ENCODE peak calls at places on chromosomes 5 and 9, in eight cellular contexts. W is fibroblast of lung, Z is body of pancreas, J is RWPE2, S is epithelial cell of esophagus, D is AG09309, G is tibial artery, F is thyroid gland. K is an unnamed sample.

GRCh38 chr5:89866410-89866809 is 543.1 kb downstream of the CETN3 start:
- DNase-seq in D (no peak), J (no peak), G (no peak), W (no peak), Z (no peak), S (no peak), F (no peak), K (no peak)

GRCh38 chr9:131868766-131869165 is 128.9 kb upstream of the RAPGEF1 start:
- DNase-seq in F (no peak), S (no peak), D (no peak), W (peak; percentile 4), Z (no peak), G (no peak), J (no peak), K (no peak)

GRCh38 chr5:13627673-13628454 is 316.6 kb downstream of the DNAH5 start:
- DNase-seq in G (no peak), S (no peak), Z (no peak), D (no peak), F (no peak), W (no peak), J (no peak), K (no peak)

GRCh38 chr5:169861433-169861832 is 118.9 kb downstream of the INSYN2B start:
- DNase-seq in G (no peak), J (no peak), D (no peak), W (no peak), Z (no peak), F (no peak), S (no peak), K (no peak)

GRCh38 chr5:170572453-170572852 is 68.6 kb downstream of the KCNIP1 start:
- DNase-seq in W (peak; percentile 42), G (no peak), Z (peak; percentile 23), F (no peak), J (peak; percentile 59), D (no peak), S (peak; percentile 29), K (no peak)

GRCh38 chr9:128160603-128160987 is 530 bp downstream of the BBLN start:
- DNase-seq in D (no peak), F (peak; percentile 24), S (peak; percentile 35), J (peak; percentile 54), G (no peak), Z (peak; percentile 26), W (peak; percentile 29), K (no peak)

GRCh38 chr5:8730194-8730593 is 815.7 kb downstream of the SEMA5A start:
- DNase-seq in D (peak; percentile 5), J (no peak), W (peak; percentile 88), S (no peak), F (no peak), Z (no peak), G (no peak), K (no peak)

GRCh38 chr5:74630387-74631087 is 10.0 kb downstream of the ENC1 start:
- DNase-seq in W (peak; percentile 98), J (no peak), G (no peak), F (peak; percentile 24), D (peak; percentile 57), Z (no peak), S (peak; percentile 97), K (no peak)

GRCh38 chr9:84331119-84331791 is 9.3 kb downstream of the SLC28A3 start:
- DNase-seq in Z (no peak), D (no peak), W (no peak), S (peak; percentile 96), J (no peak), F (peak; percentile 26), G (no peak), K (no peak)

GRCh38 chr5:59709346-59709821 is 184.1 kb downstream of the PDE4D start:
- DNase-seq in Z (no peak), F (no peak), J (no peak), S (peak; percentile 15), G (no peak), D (no peak), W (peak; percentile 4), K (no peak)
- H3K4me3 ChIP-seq in Z (no peak overlapping the region), F (no peak overlapping the region), J (no peak overlapping the region), S (no peak overlapping the region), G (no peak overlapping the region), D (no peak overlapping the region), W (no peak overlapping the region), K (no peak overlapping the region)

GRCh38 chr9:113350338-113350672 is 964 bp downstream of the BSPRY start:
- DNase-seq in Z (peak; percentile 37), W (no peak), J (no peak), F (peak; percentile 71), D (no peak), G (no peak), S (no peak), K (no peak)
- H3K4me3 ChIP-seq in Z (peak overlapping the region; percentile 60), W (no peak overlapping the region), J (no peak overlapping the region), F (peak overlapping the region; percentile 65), D (no peak overlapping the region), G (peak overlapping the region; percentile 60), S (peak overlapping the region; percentile 44), K (no peak overlapping the region)

DNA sequence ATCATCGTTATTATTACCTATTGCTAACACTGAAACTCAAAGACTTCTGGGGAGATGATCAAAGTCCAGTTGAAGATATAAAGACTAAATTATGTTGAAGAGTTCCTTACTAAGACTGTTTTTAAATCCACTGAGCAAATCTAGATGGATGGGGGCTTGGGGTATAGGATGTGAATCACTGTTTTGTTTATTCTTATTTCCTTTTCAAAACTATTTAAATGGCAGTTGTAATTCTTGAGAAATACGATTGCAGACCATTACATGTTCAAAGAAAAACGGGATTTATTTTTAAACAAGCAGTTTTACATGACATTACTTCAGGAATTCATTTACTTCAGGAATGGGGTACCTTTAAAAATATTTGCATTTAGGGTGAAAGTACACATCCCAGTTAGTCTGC is 4.3 kb downstream of the RASGRF2 start:
- DNase-seq in F (no peak), S (no peak), W (peak; percentile 31), D (no peak), J (no peak), Z (no peak), G (no peak), K (no peak)
- H3K4me3 ChIP-seq in F (no peak overlapping the region), S (no peak overlapping the region), W (peak overlapping the region; percentile 1), D (no peak overlapping the region), J (no peak overlapping the region), Z (no peak overlapping the region), G (no peak overlapping the region), K (peak overlapping the region; percentile 19)

GRCh38 chr5:149367972-149368645 is 10.3 kb downstream of the PCYOX1L start:
- DNase-seq in F (no peak), Z (no peak), D (no peak), G (no peak), S (no peak), W (no peak), J (peak; percentile 55), K (no peak)
- H3K4me3 ChIP-seq in F (no peak overlapping the region), Z (no peak overlapping the region), D (no peak overlapping the region), G (no peak overlapping the region), S (no peak overlapping the region), W (no peak overlapping the region), J (no peak overlapping the region), K (no peak overlapping the region)

DNA sequence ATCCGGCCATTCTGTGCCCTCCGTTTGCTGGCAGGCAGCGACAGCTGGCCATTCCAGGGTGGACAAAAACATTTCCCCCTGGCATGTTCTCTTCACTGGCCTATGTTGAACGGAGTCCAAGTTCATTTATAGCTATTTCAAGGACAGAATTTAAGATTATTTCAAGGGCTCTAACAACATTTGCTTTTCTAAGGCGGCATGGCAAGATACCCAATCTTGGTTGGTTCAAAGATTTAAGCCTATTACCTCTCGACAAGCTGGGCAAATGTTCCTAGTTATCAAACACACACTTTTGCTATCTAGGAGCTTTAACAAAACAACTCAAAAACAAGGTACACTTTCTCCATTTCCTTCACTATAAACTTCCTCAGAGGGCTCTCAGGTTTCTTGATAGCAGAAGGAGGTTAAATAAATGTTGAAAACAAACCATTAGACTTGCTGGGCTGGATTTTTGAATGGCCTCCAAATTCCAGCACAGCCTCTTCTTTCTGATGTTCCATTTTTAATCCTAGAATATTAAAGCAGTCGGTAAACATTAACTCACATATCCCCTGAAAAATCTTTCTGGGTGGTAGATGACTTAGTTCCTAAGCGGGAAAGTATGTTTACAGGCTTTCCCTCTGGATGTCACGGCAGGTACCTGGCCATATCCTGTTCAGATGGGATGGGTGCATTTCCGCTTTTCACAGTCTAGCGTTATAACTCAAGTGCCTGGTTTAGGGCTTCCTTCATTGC is 332.2 kb downstream of the PLK2 start:
- DNase-seq in D (no peak), G (no peak), Z (peak; percentile 57), S (no peak), J (no peak), F (no peak), W (peak; percentile 22), K (no peak)
- H3K4me3 ChIP-seq in D (no peak overlapping the region), G (peak overlapping the region; percentile 5), Z (no peak overlapping the region), S (no peak overlapping the region), J (no peak overlapping the region), F (no peak overlapping the region), W (no peak overlapping the region), K (no peak overlapping the region)

GRCh38 chr9:136792321-136793062 is 1.3 kb downstream of the TMEM141 start:
- DNase-seq in S (no peak), F (peak; percentile 21), W (no peak), J (no peak), D (no peak), G (no peak), Z (peak; percentile 13), K (no peak)
- H3K4me3 ChIP-seq in S (peak overlapping the region; percentile 86), F (peak overlapping the region; percentile 57), W (no peak overlapping the region), J (peak overlapping the region; percentile 61), D (peak overlapping the region; percentile 99), G (no peak overlapping the region), Z (no peak overlapping the region), K (peak overlapping the region; percentile 89)

GRCh38 chr5:32543291-32543690 is 42.1 kb upstream of the SUB1 start:
- DNase-seq in Z (no peak), S (no peak), J (no peak), G (no peak), F (no peak), D (no peak), W (peak; percentile 69), K (no peak)

GRCh38 chr5:32540446-32540845 is 44.9 kb upstream of the SUB1 start:
- DNase-seq in Z (no peak), J (no peak), G (no peak), F (no peak), W (no peak), S (no peak), D (no peak), K (no peak)

GRCh38 chr5:32541241-32541640 is 44.1 kb upstream of the SUB1 start:
- DNase-seq in S (no peak), Z (no peak), J (no peak), F (no peak), W (peak; percentile 48), D (no peak), G (no peak), K (no peak)

GRCh38 chr5:32542216-32543059 is 42.9 kb upstream of the SUB1 start:
- DNase-seq in Z (no peak), W (peak; percentile 67), G (no peak), J (no peak), D (no peak), S (peak; percentile 64), F (no peak), K (no peak)

DNA sequence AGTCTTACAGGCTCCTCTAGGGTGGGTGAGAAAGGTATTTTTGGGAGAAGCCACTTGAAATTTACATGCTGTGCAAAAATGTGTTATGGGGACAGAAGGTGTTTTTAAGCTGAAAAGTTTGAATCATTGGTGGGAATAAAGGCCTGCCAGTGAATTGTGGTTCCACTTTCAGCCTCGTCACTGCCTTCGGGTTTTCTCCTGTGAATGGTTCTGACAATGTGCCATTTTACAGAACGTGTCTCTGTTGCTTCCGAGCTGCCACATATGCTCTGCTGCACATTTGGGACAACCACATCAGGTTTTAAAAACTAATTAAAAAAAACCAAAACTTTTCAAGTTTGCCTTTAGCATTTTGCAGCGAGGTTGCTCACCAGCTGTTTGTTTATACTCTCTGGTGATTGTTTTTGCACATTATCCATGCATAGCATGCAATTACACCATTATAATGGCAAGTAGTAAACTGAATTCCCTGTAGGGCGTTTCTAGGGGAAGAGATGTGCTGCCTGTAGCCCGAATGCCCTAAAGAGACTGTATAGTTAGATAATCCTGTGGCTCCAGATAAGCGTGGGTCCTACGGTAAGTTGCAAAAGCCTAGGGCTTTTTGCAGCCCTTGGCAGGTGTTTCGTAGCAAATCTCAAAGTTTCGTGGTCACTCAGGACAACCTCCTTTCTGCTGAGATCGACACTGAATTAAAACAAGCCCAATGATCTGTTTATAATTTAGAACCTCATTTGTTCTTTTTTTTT is 40.1 kb upstream of the SUB1 start:
- DNase-seq in W (no peak), D (no peak), Z (no peak), F (no peak), G (no peak), S (no peak), J (no peak), K (no peak)
- H3K4me3 ChIP-seq in W (no peak overlapping the region), D (no peak overlapping the region), Z (no peak overlapping the region), F (no peak overlapping the region), G (no peak overlapping the region), S (no peak overlapping the region), J (no peak overlapping the region), K (no peak overlapping the region)